ENCODE peak calls at places on chromosomes 6 and 20, in five cellular contexts. O, M, N, J and F are unnamed samples.

GRCh38 chr6:135209803-135210202 is 28.7 kb downstream of the MYB start:
- DNase-seq in O (no peak), M (no peak), N (no peak), J (no peak), F (no peak)

GRCh38 chr20:45055056-45055455 is 45.9 kb downstream of the KCNS1 start:
- DNase-seq in O (no peak), M (no peak), N (no peak), J (no peak), F (no peak)

GRCh38 chr6:14288910-14289309 is 171.3 kb downstream of the CD83 start:
- DNase-seq in O (no peak), M (no peak), N (no peak), J (no peak), F (no peak)

GRCh38 chr6:20946037-20946436 is 411.8 kb downstream of the CDKAL1 start:
- DNase-seq in O (no peak), M (no peak), N (peak), J (no peak), F (no peak)

GRCh38 chr20:16528078-16528477 is 45.2 kb downstream of the KIF16B start:
- DNase-seq in O (no peak), M (no peak), N (no peak), J (peak), F (no peak)

GRCh38 chr20:46293084-46293483 is 15.2 kb downstream of the CDH22 start:
- DNase-seq in O (no peak), M (no peak), N (no peak), J (peak), F (no peak)

GRCh38 chr6:98836025-98836961 is 1.9 kb downstream of the POU3F2 start:
- DNase-seq in O (no peak), M (no peak), N (no peak), J (no peak), F (peak)

GRCh38 chr20:19975436-19975799 is 41.7 kb upstream of the NAA20 start:
- DNase-seq in O (no peak), M (no peak), N (no peak), J (no peak), F (no peak)

GRCh38 chr20:58054744-58055373 is 173.6 kb downstream of the ANKRD60 start:
- DNase-seq in O (no peak), M (no peak), N (no peak), J (peak), F (no peak)

GRCh38 chr20:56513807-56514150 is 10.8 kb upstream of the FAM209A start:
- DNase-seq in O (no peak), M (no peak), N (no peak), J (no peak), F (no peak)

GRCh38 chr20:7248392-7248992 is 481.0 kb downstream of the BMP2 start:
- DNase-seq in O (no peak), M (no peak), N (no peak), J (no peak), F (no peak)

GRCh38 chr20:7879883-7880282 is 60.4 kb downstream of the HAO1 start:
- DNase-seq in O (no peak), M (no peak), N (no peak), J (peak), F (peak)

GRCh38 chr6:1535295-1535694 is 74.4 kb upstream of the FOXC1 start:
- DNase-seq in O (no peak), M (no peak), N (no peak), J (no peak), F (no peak)

GRCh38 chr20:34024733-34025351 is 31.1 kb downstream of the RALY start:
- DNase-seq in O (no peak), M (no peak), N (no peak), J (no peak), F (no peak)

GRCh38 chr20:39880890-39881289 is 808.1 kb downstream of the MAFB start:
- DNase-seq in O (no peak), M (no peak), N (no peak), J (no peak), F (peak)

GRCh38 chr6:161265975-161266374 is 7.9 kb downstream of the AGPAT4 start:
- DNase-seq in O (no peak), M (no peak), N (no peak), J (no peak), F (no peak)

GRCh38 chr6:56104591-56104990 is 142.8 kb downstream of the COL21A1 start:
- DNase-seq in O (no peak), M (no peak), N (no peak), J (no peak), F (no peak)